ENCODE peak calls at places on chromosomes 7 and 10, in eight cellular contexts. M is psoas muscle, X is uterus, L is GM06990, V is lung, P is mucosa of descending colon, S is AG10803, N is heart left ventricle. C is an unnamed sample.
A peak's percentile ranks its signal among the peaks of the same experiment; 100 is the strongest.

GRCh38 chr7:81161459-81162075 is 242.7 kb upstream of the SEMA3C start:
- DNase-seq in M (no peak), X (no peak), L (no peak), V (no peak), P (no peak), S (peak; percentile 96), N (no peak), C (peak; percentile 92)

GRCh38 chr7:155797262-155798250 is 14.7 kb downstream of the SHH start:
- DNase-seq in M (no peak), X (no peak), L (no peak), V (no peak), P (no peak), S (no peak), N (no peak), C (no peak)

GRCh38 chr10:43863270-43863669 is 214.6 kb upstream of the ZNF32 start:
- DNase-seq in M (no peak), X (no peak), L (no peak), V (no peak), P (no peak), S (no peak), N (no peak), C (no peak)

GRCh38 chr10:42985436-42986316 is 91.2 kb upstream of the RET start:
- DNase-seq in M (peak; percentile 19), X (peak; percentile 4), L (no peak), V (no peak), P (no peak), S (no peak), N (peak; percentile 11), C (no peak)

GRCh38 chr7:4271716-4272015 is 410.4 kb upstream of the FOXK1 start:
- DNase-seq in M (no peak), X (no peak), L (no peak), V (no peak), P (no peak), S (no peak), N (peak; percentile 6), C (no peak)

GRCh38 chr7:54967384-54967783 is 51.4 kb upstream of the EGFR start:
- DNase-seq in M (no peak), X (no peak), L (no peak), V (peak; percentile 74), P (no peak), S (peak; percentile 60), N (no peak), C (no peak)

GRCh38 chr10:3067045-3067858 is at the start of gene PFKP:
- DNase-seq in M (peak; percentile 58), X (peak; percentile 43), L (peak; percentile 60), V (no peak), P (peak; percentile 61), S (no peak), N (peak; percentile 68), C (no peak)

GRCh38 chr10:129609551-129609950 is 142.5 kb downstream of the MGMT start:
- DNase-seq in M (no peak), X (no peak), L (no peak), V (no peak), P (no peak), S (no peak), N (no peak), C (no peak)

GRCh38 chr10:100746413-100746931 is 1.1 kb downstream of the PAX2 start:
- DNase-seq in M (no peak), X (no peak), L (no peak), V (no peak), P (no peak), S (no peak), N (no peak), C (no peak)

GRCh38 chr10:36677170-36677768 is 448.1 kb upstream of the ANKRD30A start:
- DNase-seq in M (no peak), X (no peak), L (no peak), V (no peak), P (no peak), S (no peak), N (no peak), C (no peak)

GRCh38 chr7:130013241-130013640 is 37.9 kb downstream of the ZC3HC1 start:
- DNase-seq in M (no peak), X (no peak), L (no peak), V (no peak), P (no peak), S (no peak), N (no peak), C (no peak)

GRCh38 chr7:102258749-102259107 is 27.9 kb upstream of the SH2B2 start:
- DNase-seq in M (no peak), X (no peak), L (no peak), V (no peak), P (no peak), S (peak; percentile 28), N (no peak), C (no peak)

GRCh38 chr10:70567603-70568002 is 34.9 kb downstream of the PRF1 start:
- DNase-seq in M (no peak), X (no peak), L (no peak), V (no peak), P (no peak), S (no peak), N (no peak), C (no peak)

GRCh38 chr10:35379226-35380137 is 43.2 kb downstream of the CCNY start:
- DNase-seq in M (peak; percentile 67), X (peak; percentile 48), L (peak; percentile 69), V (no peak), P (no peak), S (peak; percentile 56), N (peak; percentile 74), C (no peak)

GRCh38 chr7:26449175-26450165 is 157.8 kb downstream of the SNX10 start:
- DNase-seq in M (no peak), X (no peak), L (no peak), V (no peak), P (no peak), S (peak; percentile 62), N (no peak), C (no peak)

GRCh38 chr7:105805619-105806018 is 70.8 kb downstream of the ATXN7L1 start:
- DNase-seq in M (no peak), X (no peak), L (no peak), V (no peak), P (no peak), S (no peak), N (no peak), C (no peak)

DNA sequence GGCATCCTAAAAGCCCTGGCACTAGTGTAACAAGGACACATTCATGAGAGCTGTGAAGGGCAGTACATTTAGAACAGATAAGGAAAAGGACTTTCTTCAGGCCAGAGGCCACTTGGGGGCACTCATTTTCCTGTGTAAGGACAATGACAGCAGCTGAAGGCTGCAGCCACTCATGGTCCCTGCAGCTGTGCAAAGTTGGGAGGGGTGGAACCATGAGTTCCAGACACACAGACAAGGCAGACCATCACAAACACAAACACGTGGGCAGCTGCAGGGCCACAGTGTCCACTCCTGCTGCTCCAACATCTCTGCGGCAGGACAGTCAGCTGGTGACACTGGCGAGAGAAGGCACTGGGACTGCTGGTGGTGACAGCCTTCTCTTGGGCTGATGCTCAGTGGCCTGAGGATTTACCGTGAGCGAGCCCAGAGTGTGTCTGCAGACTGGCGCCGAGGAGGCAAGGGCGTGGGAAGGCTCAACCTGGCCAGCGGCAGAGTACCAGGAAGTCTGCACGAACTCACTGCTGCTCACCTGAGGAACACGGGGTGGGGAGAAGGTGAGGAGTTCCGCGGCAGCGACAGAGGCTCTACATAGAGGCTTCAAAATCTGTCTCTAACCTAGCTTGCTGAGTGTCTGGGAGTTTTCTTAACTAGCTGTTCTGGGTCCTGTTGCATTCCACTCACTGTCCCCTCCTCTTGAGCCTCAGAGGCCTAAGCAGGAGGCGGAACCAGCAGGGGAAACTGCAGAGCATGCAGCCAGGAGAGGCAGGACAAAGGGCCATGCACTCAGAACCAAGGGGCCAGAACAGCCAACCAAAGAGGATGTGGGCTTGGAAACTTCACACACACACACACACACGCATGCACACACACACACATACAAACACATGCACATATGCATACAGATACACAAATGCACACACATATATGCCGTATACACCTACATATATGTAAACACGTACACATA is 76.5 kb upstream of the DDC start:
- DNase-seq in M (peak; percentile 86), X (no peak), L (no peak), V (peak; percentile 26), P (no peak), S (no peak), N (peak; percentile 47), C (no peak)
- TF ChIP-seq CTCF in M (peak; percentile 42), X (no peak), L (peak; percentile 22), V (no peak), P (no peak), S (no peak), N (peak; percentile 28), C (no peak)

DNA sequence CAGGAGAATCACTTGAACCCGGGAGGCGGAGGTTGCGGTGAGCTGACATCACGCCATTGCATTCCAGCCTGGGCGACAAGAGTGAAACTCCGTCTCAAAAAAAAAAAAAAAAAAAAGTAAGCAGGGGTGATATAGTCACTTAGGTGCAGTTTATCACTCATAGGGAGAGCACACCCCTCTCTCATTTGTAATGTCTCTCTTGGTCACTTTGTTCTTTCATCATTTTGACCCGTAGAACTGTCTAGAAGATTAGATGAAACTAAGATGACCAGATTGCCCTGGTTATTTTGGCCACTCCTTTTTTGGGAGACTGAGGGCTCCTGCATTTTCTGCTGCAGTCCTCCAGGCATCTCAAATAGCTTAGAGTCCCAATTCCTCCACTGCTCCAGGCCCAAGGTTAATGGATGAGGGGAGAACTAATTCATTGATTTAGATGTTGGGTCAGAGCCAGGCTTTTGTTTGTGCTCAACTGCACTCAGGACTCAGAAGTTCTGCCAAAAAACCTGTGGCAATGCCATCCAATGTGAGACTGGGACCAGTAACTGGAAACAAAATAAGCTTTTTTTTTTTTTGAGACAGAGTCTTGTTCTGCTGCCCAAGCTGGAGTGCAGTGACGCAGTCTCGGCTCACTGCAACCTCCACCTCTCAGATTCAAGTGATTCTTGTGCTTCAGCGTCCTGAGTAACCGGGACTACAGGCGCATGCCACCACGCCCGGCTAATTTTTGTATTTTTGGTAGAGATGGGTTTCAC is 49.9 kb upstream of the CAMK1D start:
- DNase-seq in M (no peak), X (no peak), L (no peak), V (peak; percentile 47), P (no peak), S (no peak), N (no peak), C (no peak)
- TF ChIP-seq CTCF in M (no peak), X (no peak), L (no peak), V (no peak), P (no peak), S (no peak), N (no peak), C (no peak)

GRCh38 chr7:34281260-34281659 is 375.9 kb downstream of the BMPER start:
- DNase-seq in M (no peak), X (no peak), L (no peak), V (no peak), P (peak; percentile 13), S (peak; percentile 3), N (no peak), C (no peak)
- TF ChIP-seq CTCF in M (no peak), X (no peak), L (no peak), V (no peak), P (no peak), S (peak; percentile 10), N (no peak), C (peak; percentile 71)

GRCh38 chr7:40186586-40186985 is 51.8 kb downstream of the SUGCT start:
- DNase-seq in M (no peak), X (no peak), L (no peak), V (no peak), P (no peak), S (no peak), N (no peak), C (no peak)
- TF ChIP-seq CTCF in M (no peak), X (no peak), L (no peak), V (no peak), P (no peak), S (peak; percentile 9), N (no peak), C (peak; percentile 36)

GRCh38 chr10:17801507-17801906 is 7.6 kb upstream of the MRC1 start:
- DNase-seq in M (no peak), X (no peak), L (no peak), V (no peak), P (no peak), S (no peak), N (no peak), C (no peak)
- TF ChIP-seq CTCF in M (no peak), X (no peak), L (peak; percentile 30), V (no peak), P (no peak), S (no peak), N (peak; percentile 14), C (peak; percentile 48)

C was measured in HFFc6.